ENCODE peak calls at places on chromosomes 7 and 10, in six cellular contexts. P is transverse colon, T is fibroblast of lung, U is endothelial cell of umbilical vein, L is heart right ventricle, D is psoas muscle. F is an unnamed sample. For H3K36me3 and H3K4me1, the result is how much of the 10 kb centered on the place peaks cover.

GRCh38 chr10:3757638-3758490 is 27.1 kb downstream of the KLF6 start:
- DNase-seq in P (no peak), T (no peak), L (no peak), U (no peak), D (no peak), F (no peak)

GRCh38 chr7:41979834-41980307 is 257.1 kb downstream of the GLI3 start:
- DNase-seq in L (no peak), D (no peak), U (peak), T (peak), P (no peak), F (peak)

GRCh38 chr7:55078465-55079372 is 59.9 kb downstream of the EGFR start:
- DNase-seq in T (no peak), L (no peak), P (peak), D (no peak), U (no peak), F (no peak)

GRCh38 chr10:104143829-104144228 is 21.9 kb downstream of the SFR1 start:
- DNase-seq in U (no peak), T (no peak), D (no peak), L (no peak), P (no peak), F (no peak)

GRCh38 chr10:35331894-35332640 is 4.2 kb upstream of the CCNY start:
- DNase-seq in L (no peak), U (peak), T (peak), P (no peak), D (no peak), F (peak)

GRCh38 chr7:36281945-36282727 is 107.5 kb upstream of the ANLN start:
- DNase-seq in L (no peak), P (no peak), T (peak), D (no peak), U (no peak), F (no peak)

GRCh38 chr7:135238112-135238744 is 4.6 kb downstream of the STRA8 start:
- DNase-seq in U (no peak), T (no peak), L (no peak), P (no peak), D (no peak), F (no peak)

GRCh38 chr10:61757525-61758397 is 95.0 kb downstream of the CABCOCO1 start:
- DNase-seq in D (no peak), T (peak), P (peak), L (no peak), U (peak), F (peak)

GRCh38 chr7:868189-868486 is 8.2 kb upstream of the GET4 start:
- DNase-seq in L (no peak), U (no peak), P (no peak), D (no peak), T (no peak), F (no peak)

GRCh38 chr10:24723386-24723787 is 300 bp downstream of the ARHGAP21 start:
- DNase-seq in T (peak), P (peak), L (no peak), U (no peak), D (peak), F (no peak)

GRCh38 chr7:129784783-129785456 is 167.8 kb downstream of the UBE2H start:
- DNase-seq in D (no peak), T (no peak), U (no peak), P (peak), L (no peak), F (no peak)

GRCh38 chr10:67912330-67912946 is 28.0 kb downstream of the SIRT1 start:
- DNase-seq in L (no peak), P (no peak), U (no peak), T (peak), D (no peak), F (no peak)

GRCh38 chr7:33459340-33459751 is 330.0 kb downstream of the BBS9 start:
- DNase-seq in P (no peak), U (peak), L (no peak), T (peak), D (no peak), F (peak)

GRCh38 chr10:79208251-79208983 is 138.9 kb upstream of the PPIF start:
- DNase-seq in T (no peak), L (no peak), P (no peak), U (no peak), D (no peak), F (no peak)

GRCh38 chr10:79210672-79211071 is 136.6 kb upstream of the PPIF start:
- DNase-seq in P (no peak), T (no peak), L (no peak), U (no peak), D (no peak), F (no peak)

GRCh38 chr10:79209831-79210230 is 137.4 kb upstream of the PPIF start:
- DNase-seq in L (no peak), T (no peak), P (no peak), D (no peak), U (no peak), F (no peak)

GRCh38 chr10:79209340-79209739 is 137.9 kb upstream of the PPIF start:
- DNase-seq in T (no peak), U (peak), P (no peak), L (no peak), D (no peak), F (no peak)

DNA sequence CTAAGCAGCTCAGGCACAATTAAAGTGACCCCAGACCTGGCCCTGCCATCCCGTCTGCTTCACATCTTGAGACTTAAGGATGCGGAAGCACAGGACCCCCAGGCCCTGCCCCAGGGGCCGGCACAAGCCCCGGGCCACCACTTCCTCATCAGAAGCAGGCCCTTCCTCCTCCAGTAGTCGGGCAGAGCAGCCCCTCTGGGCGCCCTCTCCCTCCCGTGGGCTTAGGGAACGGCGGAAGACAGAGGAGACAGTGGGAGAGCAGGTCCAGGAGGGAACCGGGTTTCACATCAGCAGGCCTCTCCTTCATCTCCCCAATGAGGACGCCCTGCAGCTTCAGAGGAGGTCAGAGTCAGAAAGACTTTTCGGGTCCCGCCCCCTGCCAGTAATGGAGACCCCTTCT is 135.7 kb upstream of the PPIF start:
- DNase-seq in D (no peak), T (no peak), P (no peak), L (no peak), U (no peak), F (no peak)
- H3K36me3 ChIP-seq in D (under half), T (under half), P (under half), L (under half), U (under half), F (half or more)

GRCh38 chr7:46385662-46386309 is 464.7 kb upstream of the IGFBP3 start:
- DNase-seq in D (no peak), T (peak), L (no peak), U (peak), P (no peak), F (peak)
- H3K4me1 ChIP-seq in D (under half), T (under half), L (under half), U (under half), P (under half), F (half or more)

GRCh38 chr10:129648866-129649265 is 181.8 kb downstream of the MGMT start:
- DNase-seq in D (no peak), L (no peak), P (no peak), U (no peak), T (no peak), F (no peak)

GRCh38 chr10:129646921-129647320 is 179.9 kb downstream of the MGMT start:
- DNase-seq in L (no peak), P (no peak), U (no peak), D (no peak), T (no peak), F (no peak)

GRCh38 chr10:129643266-129643665 is 176.2 kb downstream of the MGMT start:
- DNase-seq in D (no peak), T (no peak), L (no peak), P (no peak), U (no peak), F (no peak)

GRCh38 chr10:129645487-129645886 is 178.4 kb downstream of the MGMT start:
- DNase-seq in L (no peak), U (no peak), D (no peak), P (no peak), T (no peak), F (no peak)

DNA sequence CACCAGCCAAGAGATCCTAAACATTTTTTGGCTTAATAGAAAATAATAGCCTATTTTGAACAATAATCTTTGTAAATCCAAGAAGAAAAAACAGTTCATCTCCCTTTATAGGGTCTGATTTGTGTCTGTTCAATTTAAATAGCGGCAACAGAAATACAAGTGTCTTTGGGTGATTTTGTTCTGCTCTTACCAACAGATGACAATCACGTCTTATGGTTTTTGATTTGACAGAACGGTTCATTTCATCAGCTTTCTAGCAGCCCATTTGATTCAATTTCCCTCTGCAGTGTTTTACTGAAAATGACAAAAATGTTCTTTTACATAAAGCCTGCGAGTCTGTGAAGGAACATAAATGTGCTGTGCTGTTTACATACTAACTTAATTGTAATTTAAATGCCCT is 180.5 kb downstream of the MGMT start:
- DNase-seq in U (no peak), P (no peak), T (no peak), L (no peak), D (no peak), F (no peak)
- H3K4me3 ChIP-seq in U (no peak), P (no peak), T (no peak), L (no peak), D (no peak), F (no peak)

DNA sequence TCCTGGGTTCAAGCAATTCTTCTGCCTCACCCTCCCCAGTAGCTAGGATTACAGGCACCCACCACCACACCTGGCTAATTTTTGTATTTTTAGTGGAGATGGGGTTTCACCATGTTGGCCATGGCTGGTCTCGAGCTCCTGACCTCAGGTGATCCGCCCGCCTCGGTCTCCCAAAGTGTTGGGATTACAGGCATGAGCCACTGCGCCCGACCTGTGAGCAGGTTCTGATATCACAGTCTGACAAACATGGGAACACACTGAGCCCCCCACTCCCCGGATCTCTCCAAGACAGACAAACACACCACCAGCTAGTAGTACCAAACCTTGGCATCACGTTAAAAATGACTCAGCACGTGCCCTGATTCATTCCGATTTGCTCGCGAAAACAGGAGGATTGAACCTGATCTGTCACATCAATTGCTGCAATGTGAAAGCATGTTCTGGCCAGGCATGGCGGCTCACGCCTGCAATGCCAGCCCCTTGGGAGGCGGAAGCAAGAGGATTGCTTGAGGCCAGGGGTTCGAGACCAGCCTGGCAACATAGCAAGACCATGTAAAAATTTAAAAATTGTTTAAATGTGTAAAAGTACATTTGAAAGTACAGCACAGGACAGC is 106.5 kb downstream of the SMURF1 start:
- DNase-seq in D (no peak), U (no peak), T (peak), L (no peak), P (no peak), F (no peak)
- H3K36me3 ChIP-seq in D (under half), U (under half), T (under half), L (under half), P (under half), F (half or more)

F was measured in adipocyte.